ENCODE peak calls at places on chromosomes 3 and 15, in five cellular contexts. W is sigmoid colon, F is right cardiac atrium, C is mammary epithelial cell, Y is aorta. K is an unnamed sample. For H3K9me3, the result is how much of the 10 kb centered on the place peaks cover.

GRCh38 chr3:65568497-65568896 is 470.2 kb downstream of the MAGI1 start:
- DNase-seq in W (no peak), C (no peak), F (no peak), Y (no peak), K (no peak)

GRCh38 chr15:88701561-88702095 is 62.8 kb downstream of the ISG20 start:
- DNase-seq in W (no peak), F (no peak), Y (no peak), C (no peak), K (no peak)

GRCh38 chr3:39361252-39361927 is 21.8 kb upstream of the SLC25A38 start:
- DNase-seq in Y (no peak), F (no peak), W (no peak), C (no peak), K (no peak)

GRCh38 chr3:88031543-88032148 is 27.2 kb downstream of the CGGBP1 start:
- DNase-seq in F (no peak), C (peak), W (no peak), Y (no peak), K (no peak)

GRCh38 chr3:151644005-151644685 is 89.6 kb upstream of the AADACL2 start:
- DNase-seq in Y (no peak), C (no peak), F (no peak), W (no peak), K (no peak)

GRCh38 chr15:101288905-101289513 is 6.0 kb downstream of the SNRPA1 start:
- DNase-seq in Y (no peak), W (no peak), C (peak), F (no peak), K (no peak)

GRCh38 chr3:15148614-15149013 is 49.7 kb upstream of the RBSN start:
- DNase-seq in C (no peak), W (no peak), F (no peak), Y (no peak), K (peak)

GRCh38 chr3:24763421-24763820 is 268.8 kb upstream of the THRB start:
- DNase-seq in F (no peak), C (no peak), Y (no peak), W (no peak), K (no peak)

GRCh38 chr3:166734734-166735133 is 645.4 kb downstream of the ZBBX start:
- DNase-seq in Y (no peak), F (no peak), W (no peak), C (no peak), K (no peak)

GRCh38 chr3:123025642-123026521 is 1.7 kb downstream of the SEMA5B start:
- DNase-seq in Y (peak), C (no peak), W (no peak), F (peak), K (no peak)

GRCh38 chr15:51290720-51291119 is 47.7 kb downstream of the CYP19A1 start:
- DNase-seq in F (no peak), Y (no peak), C (no peak), W (no peak), K (no peak)

GRCh38 chr15:41336549-41336948 is 3.9 kb downstream of the NUSAP1 start:
- DNase-seq in C (no peak), Y (no peak), F (no peak), W (no peak), K (no peak)

GRCh38 chr3:187101184-187102072 is 37.9 kb downstream of the RPL39L start:
- DNase-seq in C (peak), Y (peak), F (peak), W (peak), K (peak)

GRCh38 chr3:87462228-87462627 is 185.8 kb upstream of the POU1F1 start:
- DNase-seq in Y (no peak), C (no peak), F (no peak), W (no peak), K (no peak)

GRCh38 chr3:128369881-128370642 is 96.6 kb downstream of the DNAJB8 start:
- DNase-seq in C (no peak), F (no peak), W (no peak), Y (peak), K (no peak)

GRCh38 chr3:177538064-177538742 is 340.9 kb upstream of the TBL1XR1 start:
- DNase-seq in W (no peak), F (peak), C (peak), Y (no peak), K (peak)

GRCh38 chr3:189593581-189593980 is 37.6 kb upstream of the TP63 start:
- DNase-seq in W (no peak), C (no peak), Y (no peak), F (no peak), K (no peak)

GRCh38 chr3:113166719-113167492 is 44.5 kb upstream of the BOC start:
- DNase-seq in F (peak), Y (no peak), C (peak), W (peak), K (peak)

GRCh38 chr3:135513106-135514063 is 452.1 kb upstream of the PPP2R3A start:
- DNase-seq in F (no peak), W (no peak), Y (no peak), C (peak), K (no peak)

DNA sequence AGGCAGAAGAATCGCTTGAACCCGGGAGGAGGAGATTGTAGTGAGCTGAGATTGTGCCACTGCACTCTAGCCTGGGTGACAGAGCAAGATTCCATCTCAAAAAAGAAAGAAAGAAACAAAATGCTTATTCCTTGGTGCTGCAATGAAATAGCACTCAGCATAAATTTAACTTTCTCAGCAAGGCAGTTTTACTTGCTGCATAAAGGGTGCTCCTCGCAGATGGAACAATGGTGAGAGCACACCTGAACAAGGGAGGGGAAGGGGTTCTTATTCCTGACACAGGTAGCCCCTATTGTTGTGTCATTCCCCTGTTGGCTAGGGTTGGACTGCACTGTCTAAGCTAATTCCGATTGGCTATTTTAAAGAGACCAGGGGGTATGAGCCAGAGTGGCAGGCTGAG is 17.1 kb downstream of the PAK2 start:
- DNase-seq in W (no peak), C (no peak), F (no peak), Y (no peak), K (no peak)
- H3K9me3 ChIP-seq in W (under half), C (under half), F (under half), Y (under half), K (under half)

GRCh38 chr15:95653361-95653805 is 677.1 kb upstream of the NR2F2 start:
- DNase-seq in C (no peak), Y (no peak), W (no peak), F (no peak), K (no peak)

GRCh38 chr15:95659646-95660045 is 670.9 kb upstream of the NR2F2 start:
- DNase-seq in C (no peak), Y (no peak), W (no peak), F (peak), K (peak)

DNA sequence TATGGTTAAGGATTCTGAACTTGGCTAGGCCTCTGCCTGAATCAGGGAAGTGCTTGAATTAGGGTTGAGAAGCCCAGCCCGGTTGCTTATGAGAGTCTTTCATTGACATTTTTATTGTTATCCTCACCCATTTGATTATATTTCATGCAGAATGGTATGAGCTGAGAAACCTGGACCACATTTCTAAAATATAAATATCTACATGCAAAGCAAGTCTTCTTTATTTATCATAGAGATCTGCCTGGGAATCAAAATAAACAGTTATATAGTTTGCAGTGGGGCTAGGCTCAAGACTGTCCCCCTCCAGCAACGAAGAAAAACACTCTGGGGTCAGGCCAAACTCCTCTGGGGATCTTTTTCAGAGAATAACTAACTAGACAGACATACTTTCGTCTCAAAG is 675.4 kb upstream of the NR2F2 start:
- DNase-seq in W (no peak), F (no peak), Y (no peak), C (no peak), K (no peak)
- H3K9me3 ChIP-seq in W (under half), F (under half), Y (under half), C (under half), K (under half)

GRCh38 chr3:193959861-193960260 is 176.1 kb upstream of the HES1 start:
- DNase-seq in W (no peak), Y (no peak), C (no peak), F (no peak), K (no peak)

GRCh38 chr3:193963808-193964516 is 172.0 kb upstream of the HES1 start:
- DNase-seq in F (no peak), W (no peak), C (no peak), Y (no peak), K (no peak)

GRCh38 chr3:193964517-193964880 is 171.4 kb upstream of the HES1 start:
- DNase-seq in F (no peak), W (no peak), Y (no peak), C (no peak), K (no peak)

GRCh38 chr3:193960485-193961172 is 175.3 kb upstream of the HES1 start:
- DNase-seq in F (peak), C (peak), W (peak), Y (no peak), K (peak)

DNA sequence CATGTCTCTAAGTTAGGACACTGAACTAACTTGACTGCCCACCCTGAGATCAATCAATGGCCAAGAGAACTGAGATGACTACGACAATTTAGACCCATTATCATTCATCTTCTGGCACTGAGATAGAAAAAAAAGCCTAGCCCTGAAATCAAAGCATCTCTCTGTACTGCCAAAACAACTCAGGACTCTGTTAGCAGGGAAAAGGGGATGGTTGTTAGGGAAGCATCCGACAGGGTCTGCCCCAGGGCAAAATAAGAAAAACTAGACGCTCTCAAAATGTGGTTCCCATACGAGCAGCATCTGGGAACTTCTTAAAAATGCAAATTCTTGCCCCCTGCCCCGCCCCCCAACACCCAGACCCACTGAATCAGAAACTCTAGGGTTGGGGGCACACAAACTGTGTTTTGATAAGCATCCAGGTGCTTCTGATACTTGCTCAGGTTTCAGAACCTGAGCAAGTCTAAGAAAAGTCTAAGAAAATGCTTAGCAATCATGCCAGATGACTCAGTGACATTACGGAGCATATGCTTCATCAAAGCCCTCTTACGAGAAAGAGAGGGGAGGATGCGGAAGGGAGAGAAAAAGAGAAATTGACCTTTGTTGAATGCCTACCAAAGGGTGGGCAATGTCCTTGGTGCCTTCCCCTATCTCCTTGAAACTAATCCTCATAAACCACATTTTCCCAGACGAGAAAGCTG is 172.8 kb upstream of the HES1 start:
- DNase-seq in F (no peak), Y (no peak), C (no peak), W (no peak), K (no peak)
- H3K9me3 ChIP-seq in F (under half), Y (under half), C (under half), W (under half), K (under half)

GRCh38 chr15:25207369-25207768 is 231.5 kb downstream of the UBE3A start:
- DNase-seq in C (no peak), F (no peak), W (no peak), Y (no peak), K (no peak)

GRCh38 chr15:25208735-25209134 is 230.1 kb downstream of the UBE3A start:
- DNase-seq in W (no peak), C (no peak), F (no peak), Y (no peak), K (no peak)
- H3K9me3 ChIP-seq in W (under half), C (half or more), F (under half), Y (under half), K (under half)

GRCh38 chr3:149830902-149831301 is 17.9 kb downstream of the RNF13 start:
- DNase-seq in Y (no peak), C (no peak), W (no peak), F (no peak), K (no peak)
- H3K9me3 ChIP-seq in Y (under half), C (under half), W (under half), F (under half), K (under half)

GRCh38 chr3:525415-525814 is 328.9 kb downstream of the CHL1 start:
- DNase-seq in Y (no peak), C (no peak), F (no peak), W (no peak), K (no peak)

DNA sequence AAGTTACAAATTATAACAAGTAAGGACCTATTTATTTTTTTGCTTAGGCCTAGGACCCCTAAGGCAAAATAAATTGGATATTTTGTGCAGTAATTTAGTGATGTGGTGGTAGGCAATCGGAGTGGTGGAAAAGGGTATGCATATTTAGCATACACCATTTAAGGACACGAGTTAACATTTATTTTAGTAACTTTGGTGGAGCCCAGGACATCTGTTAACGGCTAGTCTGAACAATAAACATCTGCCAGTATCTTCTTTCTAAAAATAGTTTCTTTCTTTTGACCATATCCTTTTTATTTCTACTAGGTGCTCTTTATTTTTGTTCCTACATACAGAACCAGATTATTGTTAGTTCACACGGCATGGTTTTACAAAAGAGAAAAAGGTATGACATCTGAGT is 326.3 kb downstream of the CHL1 start:
- DNase-seq in Y (no peak), F (no peak), C (no peak), W (no peak), K (no peak)
- H3K9me3 ChIP-seq in Y (under half), F (under half), C (under half), W (under half), K (under half)

GRCh38 chr15:87498545-87498944 is 758.0 kb downstream of the NTRK3 start:
- DNase-seq in F (no peak), C (no peak), Y (no peak), W (no peak), K (no peak)
- H3K9me3 ChIP-seq in F (under half), C (under half), Y (under half), W (under half), K (under half)

GRCh38 chr15:22231603-22232002 is 151.3 kb downstream of the OR4M2 start:
- DNase-seq in F (no peak), W (no peak), Y (no peak), C (no peak), K (no peak)
- H3K9me3 ChIP-seq in F (under half), W (under half), Y (under half), C (under half), K (under half)

GRCh38 chr3:1007890-1008289 is 84.9 kb upstream of the CNTN6 start:
- DNase-seq in Y (no peak), C (no peak), W (no peak), F (no peak), K (no peak)

GRCh38 chr3:1010228-1010627 is 82.6 kb upstream of the CNTN6 start:
- DNase-seq in C (no peak), F (no peak), W (no peak), Y (no peak), K (no peak)
- H3K9me3 ChIP-seq in C (under half), F (under half), W (under half), Y (under half), K (under half)

GRCh38 chr3:137867611-137868010 is 103.5 kb downstream of the SOX14 start:
- DNase-seq in Y (no peak), W (no peak), C (no peak), F (no peak), K (no peak)

GRCh38 chr3:137866001-137866400 is 101.9 kb downstream of the SOX14 start:
- DNase-seq in F (no peak), W (no peak), C (no peak), Y (no peak), K (no peak)

GRCh38 chr3:137866933-137867332 is 102.8 kb downstream of the SOX14 start:
- DNase-seq in F (no peak), W (no peak), Y (no peak), C (no peak), K (no peak)

DNA sequence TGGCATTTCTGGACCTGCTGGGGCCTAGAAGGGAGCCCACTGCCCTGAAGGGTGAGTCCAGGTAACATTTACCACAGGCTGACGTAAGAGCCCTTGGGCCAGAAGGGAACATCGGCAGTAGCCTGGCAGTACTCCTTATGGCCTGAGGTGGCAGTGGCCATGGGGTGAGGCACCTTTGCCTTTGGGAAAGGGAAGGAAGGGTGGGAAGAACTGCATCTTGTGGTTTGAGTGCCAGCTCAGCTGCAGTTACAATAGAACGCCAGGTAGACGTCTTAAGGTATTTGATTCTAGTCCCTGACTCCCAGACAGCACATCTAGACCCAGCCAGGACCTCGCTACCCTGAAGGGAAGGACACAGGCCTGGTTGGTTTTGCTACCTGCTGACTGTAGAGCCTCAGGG is 104.9 kb downstream of the SOX14 start:
- DNase-seq in W (no peak), C (no peak), F (no peak), Y (no peak), K (no peak)
- H3K9me3 ChIP-seq in W (under half), C (under half), F (under half), Y (under half), K (under half)